ENCODE peak calls at places on chromosomes 11 and 22, in nine cellular contexts. One of them, this sample, is unnamed.

GRCh38 chr11:9820260-9820659 is 156.4 kb downstream of the SWAP70 start:
- DNase-seq in NCI-H2029 treated with DMSO at 0.1 percent for 48 hours: no peak
- DNase-seq in activated CD4-positive, alpha-beta T cell treated with anti-CD3 and anti-CD28 coated beads for 24 hours: no peak
- DNase-seq in endothelial cell: no peak
- DNase-seq in iPS DF 19.7: no peak
- DNase-seq in stromal cell of bone marrow: no peak
- DNase-seq in HFFc6: no peak
- DNase-seq in NAMALWA: no peak
- DNase-seq in nephron progenitor cell: no peak
- DNase-seq in this sample: no peak

GRCh38 chr22:33210129-33210784 is 152.1 kb upstream of the SYN3 start:
- DNase-seq in NCI-H2029 treated with DMSO at 0.1 percent for 48 hours: peak; percentile 30
- DNase-seq in activated CD4-positive, alpha-beta T cell treated with anti-CD3 and anti-CD28 coated beads for 24 hours: no peak
- DNase-seq in endothelial cell: peak; percentile 48
- DNase-seq in iPS DF 19.7: peak; percentile 42
- DNase-seq in stromal cell of bone marrow: peak; percentile 11
- DNase-seq in HFFc6: peak; percentile 9
- DNase-seq in NAMALWA: peak; percentile 83
- DNase-seq in nephron progenitor cell: peak; percentile 47
- DNase-seq in this sample: no peak

GRCh38 chr22:50737728-50738648 is at the start of gene ACR:
- DNase-seq in NCI-H2029 treated with DMSO at 0.1 percent for 48 hours: no peak
- DNase-seq in activated CD4-positive, alpha-beta T cell treated with anti-CD3 and anti-CD28 coated beads for 24 hours: no peak
- DNase-seq in endothelial cell: peak; percentile 9
- DNase-seq in iPS DF 19.7: no peak
- DNase-seq in stromal cell of bone marrow: no peak
- DNase-seq in HFFc6: no peak
- DNase-seq in NAMALWA: no peak
- DNase-seq in nephron progenitor cell: no peak
- DNase-seq in this sample: no peak

GRCh38 chr11:134207538-134208239 is 16.1 kb downstream of the NCAPD3 start:
- DNase-seq in NCI-H2029 treated with DMSO at 0.1 percent for 48 hours: no peak
- DNase-seq in activated CD4-positive, alpha-beta T cell treated with anti-CD3 and anti-CD28 coated beads for 24 hours: peak; percentile 48
- DNase-seq in endothelial cell: peak; percentile 68
- DNase-seq in iPS DF 19.7: no peak
- DNase-seq in stromal cell of bone marrow: no peak
- DNase-seq in HFFc6: peak; percentile 6
- DNase-seq in NAMALWA: peak; percentile 58
- DNase-seq in nephron progenitor cell: peak; percentile 65
- DNase-seq in this sample: no peak

GRCh38 chr11:114326151-114326550 is 30.0 kb downstream of the NNMT start:
- DNase-seq in NCI-H2029 treated with DMSO at 0.1 percent for 48 hours: no peak
- DNase-seq in activated CD4-positive, alpha-beta T cell treated with anti-CD3 and anti-CD28 coated beads for 24 hours: no peak
- DNase-seq in endothelial cell: no peak
- DNase-seq in iPS DF 19.7: no peak
- DNase-seq in stromal cell of bone marrow: no peak
- DNase-seq in HFFc6: no peak
- DNase-seq in NAMALWA: no peak
- DNase-seq in nephron progenitor cell: no peak
- DNase-seq in this sample: no peak

GRCh38 chr11:117792992-117793391 is 4.0 kb downstream of the DSCAML1 start:
- DNase-seq in NCI-H2029 treated with DMSO at 0.1 percent for 48 hours: no peak
- DNase-seq in activated CD4-positive, alpha-beta T cell treated with anti-CD3 and anti-CD28 coated beads for 24 hours: no peak
- DNase-seq in endothelial cell: no peak
- DNase-seq in iPS DF 19.7: no peak
- DNase-seq in stromal cell of bone marrow: no peak
- DNase-seq in HFFc6: no peak
- DNase-seq in NAMALWA: peak; percentile 77
- DNase-seq in nephron progenitor cell: no peak
- DNase-seq in this sample: no peak

GRCh38 chr22:46537221-46537945 is at the start of gene CELSR1:
- DNase-seq in NCI-H2029 treated with DMSO at 0.1 percent for 48 hours: no peak
- DNase-seq in activated CD4-positive, alpha-beta T cell treated with anti-CD3 and anti-CD28 coated beads for 24 hours: no peak
- DNase-seq in endothelial cell: peak; percentile 45
- DNase-seq in iPS DF 19.7: no peak
- DNase-seq in stromal cell of bone marrow: no peak
- DNase-seq in HFFc6: no peak
- DNase-seq in NAMALWA: no peak
- DNase-seq in nephron progenitor cell: peak; percentile 80
- DNase-seq in this sample: no peak

GRCh38 chr11:73990727-73991126 is 8.1 kb upstream of the UCP2 start:
- DNase-seq in NCI-H2029 treated with DMSO at 0.1 percent for 48 hours: peak; percentile 58
- DNase-seq in activated CD4-positive, alpha-beta T cell treated with anti-CD3 and anti-CD28 coated beads for 24 hours: no peak
- DNase-seq in endothelial cell: no peak
- DNase-seq in iPS DF 19.7: no peak
- DNase-seq in stromal cell of bone marrow: no peak
- DNase-seq in HFFc6: no peak
- DNase-seq in NAMALWA: peak; percentile 26
- DNase-seq in nephron progenitor cell: no peak
- DNase-seq in this sample: no peak

GRCh38 chr11:61747389-61748285 is 4.8 kb upstream of the MYRF start:
- DNase-seq in NCI-H2029 treated with DMSO at 0.1 percent for 48 hours: peak; percentile 14
- DNase-seq in activated CD4-positive, alpha-beta T cell treated with anti-CD3 and anti-CD28 coated beads for 24 hours: peak; percentile 22
- DNase-seq in endothelial cell: peak; percentile 89
- DNase-seq in iPS DF 19.7: no peak
- DNase-seq in stromal cell of bone marrow: peak; percentile 33
- DNase-seq in HFFc6: peak; percentile 41
- DNase-seq in NAMALWA: peak; percentile 56
- DNase-seq in nephron progenitor cell: peak; percentile 90
- DNase-seq in this sample: no peak

GRCh38 chr11:96306933-96307747 is 35.9 kb downstream of the MAML2 start:
- DNase-seq in NCI-H2029 treated with DMSO at 0.1 percent for 48 hours: no peak
- DNase-seq in activated CD4-positive, alpha-beta T cell treated with anti-CD3 and anti-CD28 coated beads for 24 hours: no peak
- DNase-seq in endothelial cell: peak; percentile 60
- DNase-seq in iPS DF 19.7: no peak
- DNase-seq in stromal cell of bone marrow: peak; percentile 100
- DNase-seq in HFFc6: peak; percentile 99
- DNase-seq in NAMALWA: no peak
- DNase-seq in nephron progenitor cell: peak; percentile 20
- DNase-seq in this sample: no peak

GRCh38 chr22:50696799-50697561 is 24.4 kb downstream of the SHANK3 start:
- DNase-seq in NCI-H2029 treated with DMSO at 0.1 percent for 48 hours: no peak
- DNase-seq in activated CD4-positive, alpha-beta T cell treated with anti-CD3 and anti-CD28 coated beads for 24 hours: no peak
- DNase-seq in endothelial cell: no peak
- DNase-seq in iPS DF 19.7: no peak
- DNase-seq in stromal cell of bone marrow: peak; percentile 7
- DNase-seq in HFFc6: no peak
- DNase-seq in NAMALWA: no peak
- DNase-seq in nephron progenitor cell: peak; percentile 76
- DNase-seq in this sample: no peak

GRCh38 chr11:67136156-67136555 is 17.1 kb downstream of the KDM2A start:
- DNase-seq in NCI-H2029 treated with DMSO at 0.1 percent for 48 hours: no peak
- DNase-seq in activated CD4-positive, alpha-beta T cell treated with anti-CD3 and anti-CD28 coated beads for 24 hours: no peak
- DNase-seq in endothelial cell: no peak
- DNase-seq in iPS DF 19.7: no peak
- DNase-seq in stromal cell of bone marrow: no peak
- DNase-seq in HFFc6: no peak
- DNase-seq in NAMALWA: no peak
- DNase-seq in nephron progenitor cell: no peak
- DNase-seq in this sample: no peak

GRCh38 chr22:17077255-17077654 is 7.5 kb upstream of the IL17RA start:
- DNase-seq in NCI-H2029 treated with DMSO at 0.1 percent for 48 hours: no peak
- DNase-seq in activated CD4-positive, alpha-beta T cell treated with anti-CD3 and anti-CD28 coated beads for 24 hours: no peak
- DNase-seq in endothelial cell: no peak
- DNase-seq in iPS DF 19.7: no peak
- DNase-seq in stromal cell of bone marrow: no peak
- DNase-seq in HFFc6: peak; percentile 80
- DNase-seq in NAMALWA: no peak
- DNase-seq in nephron progenitor cell: no peak
- DNase-seq in this sample: no peak

GRCh38 chr11:69913591-69914285 is 94.5 kb upstream of the FGF3 start:
- DNase-seq in NCI-H2029 treated with DMSO at 0.1 percent for 48 hours: no peak
- DNase-seq in activated CD4-positive, alpha-beta T cell treated with anti-CD3 and anti-CD28 coated beads for 24 hours: no peak
- DNase-seq in endothelial cell: no peak
- DNase-seq in iPS DF 19.7: no peak
- DNase-seq in stromal cell of bone marrow: no peak
- DNase-seq in HFFc6: no peak
- DNase-seq in NAMALWA: no peak
- DNase-seq in nephron progenitor cell: peak; percentile 2
- DNase-seq in this sample: no peak